ENCODE peak calls at places on chromosomes 11 and 22, in ten cellular contexts. I is upper lobe of right lung, P is OCI-LY7, R is psoas muscle, L is kidney, D is pancreas, Y is left ventricle myocardium inferior, G is ovary, Z is cardiac muscle cell, A is fibroblast of lung. V is an unnamed sample. For H3K4me1, the result is how much of the 10 kb centered on the place peaks cover.

GRCh38 chr22:35430897-35431322 is 31.0 kb downstream of the MCM5 start:
- DNase-seq in D (peak), P (peak), I (peak), G (peak), A (peak), Y (peak), R (peak), Z (peak), L (peak), V (peak)

GRCh38 chr11:27698872-27699241 is 1.4 kb downstream of the BDNF start:
- DNase-seq in A (peak), Y (peak), Z (peak), R (peak), L (peak), P (peak), I (peak), D (peak), G (peak), V (peak)

GRCh38 chr22:47337161-47337621 is 574.7 kb downstream of the TBC1D22A start:
- DNase-seq in A (peak), P (no peak), G (peak), I (no peak), L (no peak), D (no peak), R (no peak), Z (no peak), Y (no peak), V (no peak)

GRCh38 chr11:70610561-70610960 is 212.2 kb downstream of the CTTN start:
- DNase-seq in I (no peak), R (peak), Y (no peak), Z (no peak), A (peak), D (no peak), G (no peak), L (peak), P (no peak), V (no peak)

GRCh38 chr11:48028909-48029685 is 48.7 kb downstream of the PTPRJ start:
- DNase-seq in Y (no peak), L (no peak), P (peak), R (no peak), I (no peak), Z (no peak), A (peak), G (no peak), D (no peak), V (no peak)

GRCh38 chr11:86069408-86070086 is 663 bp upstream of the PICALM start:
- DNase-seq in P (peak), L (no peak), A (peak), Z (peak), I (no peak), Y (no peak), R (no peak), D (peak), G (no peak), V (peak)

GRCh38 chr11:84581083-84581482 is 1046.1 kb downstream of the DLG2 start:
- DNase-seq in I (no peak), P (no peak), D (no peak), Z (no peak), G (no peak), L (no peak), A (no peak), R (no peak), Y (no peak), V (no peak)

GRCh38 chr11:16859651-16860050 is 121.2 kb downstream of the C11orf58 start:
- DNase-seq in Z (no peak), D (no peak), I (no peak), A (no peak), L (no peak), G (no peak), R (no peak), Y (no peak), P (no peak), V (no peak)

GRCh38 chr11:44016546-44017442 is 31.0 kb upstream of the ACCSL start:
- DNase-seq in L (no peak), Z (no peak), R (no peak), D (peak), P (no peak), Y (no peak), A (no peak), I (no peak), G (peak), V (peak)

GRCh38 chr22:20583471-20583922 is 76.1 kb downstream of the MED15 start:
- DNase-seq in R (no peak), I (no peak), D (no peak), G (no peak), L (no peak), Z (no peak), P (no peak), Y (peak), A (no peak), V (no peak)

GRCh38 chr11:67434395-67434881 is 3.0 kb downstream of the PTPRCAP start:
- DNase-seq in I (no peak), A (no peak), P (no peak), Z (no peak), Y (no peak), G (no peak), L (no peak), D (no peak), R (no peak), V (no peak)

GRCh38 chr11:17740649-17741235 is 6.2 kb downstream of the KCNC1 start:
- DNase-seq in Y (no peak), I (peak), D (no peak), G (no peak), L (peak), R (no peak), P (no peak), Z (no peak), A (no peak), V (no peak)

GRCh38 chr11:122933434-122933833 is 48.2 kb downstream of the BSX start:
- DNase-seq in P (no peak), A (no peak), R (no peak), I (no peak), G (no peak), L (no peak), D (no peak), Z (no peak), Y (no peak), V (peak)

GRCh38 chr11:131612576-131612975 is 242.2 kb downstream of the NTM start:
- DNase-seq in D (no peak), L (no peak), Y (peak), R (no peak), G (no peak), A (peak), Z (no peak), P (no peak), I (no peak), V (no peak)

GRCh38 chr11:57905439-57905838 is 118.2 kb upstream of the OR9Q1 start:
- DNase-seq in D (no peak), P (no peak), A (no peak), G (no peak), Y (no peak), L (no peak), I (no peak), Z (no peak), R (no peak), V (no peak)

GRCh38 chr11:48012051-48012391 is 31.7 kb downstream of the PTPRJ start:
- DNase-seq in L (no peak), R (no peak), Y (no peak), G (no peak), Z (no peak), I (no peak), A (no peak), P (no peak), D (no peak), V (no peak)

GRCh38 chr22:30422481-30423295 is 2.9 kb upstream of the MTFP1 start:
- DNase-seq in Y (peak), I (peak), G (peak), L (peak), A (peak), R (peak), D (peak), Z (peak), P (no peak), V (peak)

GRCh38 chr22:19720150-19720827 is 3.0 kb upstream of the GP1BB start:
- DNase-seq in Z (no peak), A (no peak), P (no peak), D (no peak), R (no peak), L (no peak), G (no peak), I (no peak), Y (no peak), V (no peak)

GRCh38 chr22:33465554-33465953 is 407.4 kb upstream of the SYN3 start:
- DNase-seq in L (no peak), R (no peak), I (no peak), A (no peak), Z (no peak), Y (no peak), P (no peak), D (no peak), G (no peak), V (no peak)

GRCh38 chr11:69510471-69511357 is 29.3 kb downstream of the LINC01488 start:
- DNase-seq in R (no peak), I (peak), Y (no peak), L (no peak), G (no peak), P (no peak), D (peak), Z (no peak), A (peak), V (no peak)

GRCh38 chr11:127000291-127000968 is at the start of gene KIRREL3:
- DNase-seq in R (no peak), Z (peak), A (peak), I (no peak), Y (no peak), P (no peak), L (peak), G (no peak), D (no peak), V (no peak)

GRCh38 chr22:37021710-37022482 is 2.4 kb downstream of the MPST start:
- DNase-seq in L (peak), P (peak), A (peak), Y (peak), D (no peak), Z (peak), G (peak), R (peak), I (no peak), V (no peak)

GRCh38 chr22:25085930-25086901 is 113.4 kb upstream of the CRYBB3 start:
- DNase-seq in L (peak), D (no peak), I (no peak), G (peak), R (peak), P (peak), Z (no peak), Y (peak), A (peak), V (peak)

GRCh38 chr11:114173836-114174235 is 114.3 kb downstream of the ZBTB16 start:
- DNase-seq in R (no peak), I (no peak), P (no peak), G (no peak), Y (no peak), D (no peak), Z (no peak), L (no peak), A (no peak), V (no peak)

GRCh38 chr11:124893781-124894401 is 3.8 kb downstream of the ROBO4 start:
- DNase-seq in R (no peak), G (no peak), D (no peak), P (no peak), A (no peak), L (no peak), Z (no peak), Y (no peak), I (no peak), V (no peak)

GRCh38 chr11:45144126-45145082 is 2.0 kb upstream of the PRDM11 start:
- DNase-seq in P (peak), R (no peak), Y (no peak), G (no peak), I (peak), D (no peak), L (no peak), A (no peak), Z (no peak), V (no peak)

GRCh38 chr11:71164186-71164585 is 88.2 kb downstream of the SHANK2 start:
- DNase-seq in G (no peak), A (no peak), Z (no peak), D (no peak), L (no peak), P (no peak), Y (no peak), R (no peak), I (no peak), V (no peak)

GRCh38 chr11:28903716-28904115 is 795.5 kb downstream of the METTL15 start:
- DNase-seq in P (no peak), G (no peak), D (no peak), Z (peak), Y (no peak), L (no peak), A (peak), R (no peak), I (no peak), V (no peak)

GRCh38 chr11:125200441-125200840 is 35.9 kb downstream of the PKNOX2 start:
- DNase-seq in D (no peak), G (no peak), R (no peak), P (no peak), I (no peak), Z (no peak), A (no peak), L (no peak), Y (no peak), V (no peak)

GRCh38 chr11:119673389-119674336 is 55.3 kb downstream of the NECTIN1 start:
- DNase-seq in Y (no peak), D (no peak), R (no peak), G (no peak), P (peak), L (no peak), A (no peak), I (no peak), Z (no peak), V (no peak)

GRCh38 chr11:130162733-130163132 is 3.2 kb downstream of the ST14 start:
- DNase-seq in P (peak), I (no peak), A (no peak), Y (no peak), R (no peak), D (no peak), L (no peak), Z (peak), G (no peak), V (no peak)

GRCh38 chr11:34406413-34406812 is 32.3 kb upstream of the CAT start:
- DNase-seq in D (no peak), Y (no peak), Z (no peak), A (no peak), I (no peak), R (no peak), G (no peak), L (no peak), P (no peak), V (no peak)
- H3K4me3 ChIP-seq in D (no peak), Y (no peak), Z (no peak), A (no peak), I (no peak), R (no peak), G (no peak), L (no peak), P (no peak), V (no peak)

DNA sequence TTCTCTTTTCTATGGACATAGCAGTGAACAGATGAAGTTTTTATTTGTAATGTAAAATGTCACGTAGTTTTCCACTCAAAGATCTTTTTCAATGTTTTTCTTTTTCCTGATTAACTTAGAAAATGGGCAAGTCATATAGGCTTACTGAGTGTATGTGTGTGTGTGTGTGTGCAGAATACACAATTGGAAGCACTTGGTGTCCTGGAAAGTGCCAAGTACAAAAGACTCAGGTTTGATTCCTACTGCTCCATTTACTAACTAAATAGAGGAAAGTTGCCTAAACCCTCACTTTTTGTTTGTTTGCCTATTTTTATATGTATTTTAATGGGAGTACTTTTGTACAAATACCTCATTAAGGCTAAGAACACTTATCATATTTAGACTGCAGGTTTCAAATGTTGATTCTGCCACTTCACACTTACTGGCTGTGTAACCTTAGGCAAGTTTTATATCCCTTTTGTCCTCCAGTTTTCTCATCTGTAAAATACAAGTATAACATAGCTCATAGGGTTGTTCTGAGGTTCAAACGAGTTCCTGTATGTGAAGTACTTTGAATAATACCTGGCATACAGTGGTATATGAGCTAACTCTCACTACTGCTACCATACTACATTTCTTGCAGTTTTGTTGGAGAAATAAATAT is 90.1 kb downstream of the TYR start:
- DNase-seq in D (no peak), Z (no peak), G (no peak), I (no peak), A (no peak), R (no peak), P (no peak), Y (no peak), L (no peak), V (no peak)
- H3K4me1 ChIP-seq in D (under half), Z (under half), G (under half), I (under half), A (under half), R (under half), P (under half), Y (under half), L (under half), V (under half)

GRCh38 chr22:43467171-43467570 is 55.4 kb downstream of the MPPED1 start:
- DNase-seq in G (peak), P (no peak), I (peak), L (no peak), A (no peak), R (no peak), Y (no peak), Z (no peak), D (no peak), V (no peak)
- TF ChIP-seq CTCF in G (no peak), P (no peak), I (no peak), L (no peak), A (no peak), R (no peak), Y (no peak), Z (no peak), D (no peak), V (no peak)

GRCh38 chr11:4102711-4103110 is 8.1 kb downstream of the RRM1 start:
- DNase-seq in I (no peak), Y (no peak), A (no peak), R (no peak), D (no peak), P (no peak), G (no peak), L (no peak), Z (no peak), V (no peak)

GRCh38 chr11:4111834-4112233 is 17.2 kb downstream of the RRM1 start:
- DNase-seq in A (no peak), G (no peak), R (no peak), L (no peak), Z (no peak), Y (no peak), I (no peak), D (no peak), P (no peak), V (no peak)

GRCh38 chr11:4103269-4103668 is 8.7 kb downstream of the RRM1 start:
- DNase-seq in A (no peak), I (no peak), Z (no peak), G (no peak), Y (no peak), D (no peak), P (no peak), L (no peak), R (no peak), V (no peak)

GRCh38 chr11:4105916-4106315 is 11.3 kb downstream of the RRM1 start:
- DNase-seq in A (no peak), Y (no peak), R (no peak), G (no peak), Z (no peak), P (no peak), L (no peak), I (no peak), D (no peak), V (no peak)
- H3K4me3 ChIP-seq in A (no peak), Y (no peak), R (no peak), G (no peak), Z (no peak), P (no peak), L (no peak), I (no peak), D (no peak), V (no peak)

DNA sequence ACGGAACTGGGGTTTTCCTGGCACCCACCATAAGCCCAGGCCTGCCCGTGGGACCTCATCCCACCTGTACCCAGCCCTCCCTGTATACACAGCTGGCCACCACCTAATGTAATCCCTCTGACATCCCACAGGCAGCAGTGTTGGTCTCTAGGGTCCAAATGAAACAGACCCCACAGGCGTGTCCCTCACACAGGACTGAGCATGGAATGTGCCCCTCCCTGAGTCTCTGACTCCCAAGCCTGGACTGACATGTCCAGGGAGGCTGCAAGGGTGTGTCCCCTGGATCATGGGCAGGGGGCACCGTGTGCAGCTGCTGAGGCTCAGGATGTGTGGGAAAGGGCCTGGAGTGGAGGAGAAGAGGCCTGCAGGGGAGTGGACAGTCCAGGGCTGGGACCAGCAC is 50.6 kb upstream of the PPARA start:
- DNase-seq in I (no peak), Z (no peak), P (no peak), Y (no peak), D (no peak), R (no peak), L (no peak), G (no peak), A (no peak), V (no peak)
- H3K4me1 ChIP-seq in I (under half), Z (under half), P (under half), Y (half or more), D (under half), R (half or more), L (half or more), G (under half), A (under half), V (half or more)

DNA sequence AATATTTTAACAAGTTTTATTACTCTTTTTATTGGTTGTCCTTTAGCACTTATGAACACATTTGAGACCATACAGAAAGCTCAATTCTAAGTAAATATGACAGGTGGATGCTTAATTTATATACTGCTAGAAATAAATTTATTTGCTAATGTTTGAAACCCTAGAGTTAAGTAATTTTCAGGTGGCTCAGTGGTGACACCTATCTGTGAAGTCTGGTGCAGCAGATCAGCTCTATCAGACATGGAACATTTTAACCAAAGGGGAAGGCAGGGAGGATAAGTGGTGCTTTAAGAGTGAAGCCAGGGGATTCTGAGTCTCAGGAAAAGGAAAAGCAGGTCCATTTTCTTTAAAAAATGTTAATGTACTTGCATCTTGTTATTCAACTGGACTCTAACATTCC is 175.8 kb downstream of the DSCAML1 start:
- DNase-seq in Z (no peak), D (no peak), G (no peak), I (no peak), A (no peak), L (no peak), P (peak), Y (no peak), R (no peak), V (no peak)
- TF ChIP-seq CTCF in Z (peak), D (no peak), G (no peak), I (peak), A (peak), L (peak), P (peak), Y (peak), R (peak), V (no peak)

DNA sequence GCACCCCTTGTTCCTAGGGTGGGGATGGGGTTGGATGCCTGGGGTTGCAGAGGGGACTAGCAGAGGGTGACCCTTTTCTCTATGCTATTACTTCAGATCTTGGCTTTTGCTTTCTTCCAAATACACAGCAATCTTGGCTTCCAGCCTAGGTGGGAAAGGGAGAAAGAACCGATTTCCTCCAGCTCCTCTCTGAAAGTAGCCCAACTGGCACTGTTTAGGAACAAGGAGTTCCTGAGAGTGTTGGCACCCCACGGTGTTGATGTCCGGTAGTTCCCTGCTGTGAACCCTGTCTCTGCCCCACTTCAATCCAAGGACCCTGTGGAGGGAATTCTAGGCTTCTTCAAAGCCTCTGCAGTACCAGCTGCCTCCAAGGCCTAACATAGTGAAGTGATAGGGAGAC is 1.1 kb upstream of the SLC3A2 start:
- DNase-seq in L (no peak), P (no peak), I (no peak), Z (no peak), A (no peak), D (no peak), R (peak), Y (no peak), G (no peak), V (peak)
- H3K4me3 ChIP-seq in L (peak), P (peak), I (peak), Z (no peak), A (peak), D (no peak), R (peak), Y (peak), G (peak), V (peak)

V was measured in uterus.